ENCODE peak calls at places on chromosomes 4 and X, in six cellular contexts. X is cardiac muscle cell, C is tibial artery, T is tibial nerve, M is breast epithelium, K is heart left ventricle. D is an unnamed sample.

GRCh38 chrX:41563881-41564280 is 116.7 kb downstream of the NYX start:
- DNase-seq in K (no peak), T (no peak), C (no peak), M (no peak), X (no peak), D (no peak)

GRCh38 chr4:8504279-8505007 is 63.9 kb downstream of the TRMT44 start:
- DNase-seq in X (no peak), K (no peak), M (peak), T (no peak), C (no peak), D (no peak)

GRCh38 chr4:5708829-5709680 is 696 bp upstream of the EVC2 start:
- DNase-seq in X (no peak), T (no peak), K (no peak), C (no peak), M (no peak), D (no peak)

GRCh38 chr4:102501635-102502382 is 650 bp downstream of the NFKB1 start:
- DNase-seq in T (peak), C (peak), X (peak), K (peak), M (peak), D (no peak)

GRCh38 chrX:1246816-1247215 is 21.8 kb upstream of the CSF2RA start:
- DNase-seq in M (no peak), X (peak), K (peak), T (peak), C (peak), D (no peak)

GRCh38 chr4:82774711-82775171 is 23.9 kb downstream of the SCD5 start:
- DNase-seq in K (no peak), T (no peak), C (no peak), M (no peak), X (no peak), D (no peak)

GRCh38 chrX:23826216-23826615 is 43.2 kb downstream of the SAT1 start:
- DNase-seq in K (no peak), X (no peak), C (no peak), M (no peak), T (no peak), D (no peak)

GRCh38 chr4:80012291-80012690 is 60.7 kb downstream of the ANTXR2 start:
- DNase-seq in K (no peak), M (no peak), T (no peak), C (no peak), X (no peak), D (no peak)

GRCh38 chr4:13881880-13882279 is 254.4 kb upstream of the BOD1L1 start:
- DNase-seq in X (peak), K (no peak), T (no peak), C (no peak), M (no peak), D (no peak)

GRCh38 chr4:3268395-3269104 is 19.6 kb downstream of the MSANTD1 start:
- DNase-seq in X (no peak), T (no peak), M (no peak), K (no peak), C (no peak), D (no peak)

GRCh38 chr4:151015458-151016344 is 617 bp upstream of the LRBA start:
- DNase-seq in C (peak), T (peak), M (peak), X (peak), K (peak), D (peak)

GRCh38 chr4:108117473-108118182 is 51.1 kb downstream of the LEF1 start:
- DNase-seq in T (no peak), X (peak), K (peak), M (no peak), C (no peak), D (no peak)

GRCh38 chr4:163587867-163588266 is 93.4 kb downstream of the TMA16 start:
- DNase-seq in C (no peak), K (no peak), X (no peak), M (no peak), T (no peak), D (no peak)

GRCh38 chr4:152957437-152958185 is 21.5 kb downstream of the FHDC1 start:
- DNase-seq in M (no peak), C (peak), T (no peak), K (peak), X (peak), D (no peak)

GRCh38 chr4:84852081-84852480 is 114.4 kb downstream of the WDFY3 start:
- DNase-seq in X (no peak), M (no peak), K (no peak), C (no peak), T (no peak), D (no peak)

GRCh38 chr4:137443031-137443800 is 89.1 kb downstream of the PCDH18 start:
- DNase-seq in M (no peak), T (no peak), X (no peak), K (no peak), C (no peak), D (no peak)

GRCh38 chr4:165520071-165520470 is 141.3 kb downstream of the CPE start:
- DNase-seq in K (no peak), M (no peak), C (no peak), T (no peak), X (no peak), D (no peak)

GRCh38 chrX:132948648-132949260 is 9.7 kb downstream of the HS6ST2 start:
- DNase-seq in X (no peak), T (no peak), C (no peak), K (no peak), M (no peak), D (no peak)

GRCh38 chrX:39728025-39728424 is 369.7 kb downstream of the BCOR start:
- DNase-seq in X (peak), M (peak), C (no peak), K (peak), T (no peak), D (no peak)

GRCh38 chr4:172042714-172043114 is 229.5 kb downstream of the GALNTL6 start:
- DNase-seq in K (no peak), C (no peak), T (no peak), X (no peak), M (no peak), D (no peak)

GRCh38 chr4:180455226-180455625 is 1788.0 kb upstream of the TENM3 start:
- DNase-seq in C (no peak), M (no peak), K (no peak), X (no peak), T (no peak), D (no peak)

GRCh38 chr4:4364486-4365208 is 22.3 kb upstream of the NSG1 start:
- DNase-seq in M (no peak), C (no peak), X (no peak), T (no peak), K (no peak), D (no peak)

GRCh38 chrX:103756736-103757135 is 19.9 kb upstream of the PLP1 start:
- DNase-seq in C (no peak), M (no peak), K (no peak), T (no peak), X (no peak), D (no peak)

GRCh38 chrX:41133551-41133950 is 48.3 kb downstream of the USP9X start:
- DNase-seq in T (no peak), C (no peak), M (no peak), K (no peak), X (no peak), D (no peak)

GRCh38 chr4:46931981-46932380 is 22.9 kb upstream of the COX7B2 start:
- DNase-seq in X (peak), M (no peak), C (no peak), T (no peak), K (no peak), D (no peak)

GRCh38 chr4:94290245-94290644 is 52.4 kb downstream of the HPGDS start:
- DNase-seq in K (no peak), X (no peak), C (no peak), M (no peak), T (no peak), D (no peak)

GRCh38 chr4:27702710-27703431 is 842.2 kb downstream of the STIM2 start:
- DNase-seq in M (no peak), X (no peak), T (no peak), C (no peak), K (no peak), D (no peak)

GRCh38 chr4:121900132-121900983 is 30.1 kb upstream of the BBS7 start:
- DNase-seq in M (no peak), K (peak), T (no peak), X (peak), C (no peak), D (no peak)

GRCh38 chrX:41108007-41108683 is 22.9 kb downstream of the USP9X start:
- DNase-seq in X (no peak), C (no peak), M (no peak), T (no peak), K (no peak), D (no peak)

GRCh38 chr4:121370729-121371325 is 10.0 kb downstream of the QRFPR start:
- DNase-seq in T (peak), X (peak), M (no peak), C (no peak), K (peak), D (no peak)

GRCh38 chrX:130606415-130606814 is 204.6 kb downstream of the RBMX2 start:
- DNase-seq in M (no peak), X (no peak), C (no peak), K (no peak), T (no peak), D (no peak)

GRCh38 chrX:38841766-38842165 is 40.5 kb downstream of the MID1IP1 start:
- DNase-seq in M (no peak), X (no peak), C (no peak), T (no peak), K (no peak), D (no peak)

GRCh38 chrX:97367149-97367548 is 483.4 kb downstream of the RPA4 start:
- DNase-seq in T (no peak), X (peak), M (no peak), K (no peak), C (no peak), D (no peak)

DNA sequence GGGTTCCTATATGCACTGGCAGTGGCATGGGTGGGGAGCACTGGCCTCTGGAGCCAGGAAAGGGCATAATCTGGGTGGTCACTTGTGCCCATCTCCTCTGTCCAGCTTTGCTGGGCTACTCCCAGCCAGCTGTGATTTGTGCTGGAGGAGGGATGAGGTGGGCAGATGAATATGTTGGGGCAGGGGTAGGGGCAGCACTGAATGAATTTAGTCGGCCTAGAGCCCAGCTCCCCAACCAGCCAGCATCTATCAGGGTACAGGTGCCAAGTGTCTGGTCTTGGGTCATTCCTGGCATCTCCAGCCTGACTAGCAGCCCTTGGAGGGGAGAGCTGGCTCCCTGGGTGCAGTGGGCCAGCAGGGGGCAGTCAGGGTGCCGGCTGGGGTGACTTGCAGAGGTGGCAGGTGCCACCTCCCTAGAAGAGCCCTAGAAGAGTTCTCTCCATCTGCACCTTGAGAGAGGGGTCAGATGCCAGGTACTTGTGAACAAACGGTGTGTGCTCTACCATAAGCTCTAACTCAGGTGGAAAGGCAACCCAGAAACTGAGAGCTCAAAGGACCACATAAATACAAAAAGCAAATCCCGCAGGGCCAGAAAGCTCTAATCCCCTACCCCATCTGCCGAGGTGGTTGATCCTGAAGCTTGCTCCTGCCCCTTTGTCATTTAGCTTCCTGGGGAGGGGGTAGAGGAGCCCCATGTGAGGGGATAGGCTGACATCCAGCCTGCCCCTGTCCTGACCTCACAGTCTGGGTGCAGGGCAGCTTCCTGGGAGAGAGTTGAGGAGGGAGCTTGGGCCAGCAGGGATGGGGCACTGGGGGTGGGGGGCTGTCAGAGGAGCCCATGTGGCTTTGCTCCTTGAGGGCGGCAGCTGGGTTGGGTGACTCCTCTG is 2.2 kb downstream of the SORCS2 start:
- DNase-seq in X (peak), C (peak), M (no peak), T (peak), K (no peak), D (peak)
- TF ChIP-seq CTCF in X (peak), C (no peak), M (no peak), T (peak), K (peak), D (peak)

DNA sequence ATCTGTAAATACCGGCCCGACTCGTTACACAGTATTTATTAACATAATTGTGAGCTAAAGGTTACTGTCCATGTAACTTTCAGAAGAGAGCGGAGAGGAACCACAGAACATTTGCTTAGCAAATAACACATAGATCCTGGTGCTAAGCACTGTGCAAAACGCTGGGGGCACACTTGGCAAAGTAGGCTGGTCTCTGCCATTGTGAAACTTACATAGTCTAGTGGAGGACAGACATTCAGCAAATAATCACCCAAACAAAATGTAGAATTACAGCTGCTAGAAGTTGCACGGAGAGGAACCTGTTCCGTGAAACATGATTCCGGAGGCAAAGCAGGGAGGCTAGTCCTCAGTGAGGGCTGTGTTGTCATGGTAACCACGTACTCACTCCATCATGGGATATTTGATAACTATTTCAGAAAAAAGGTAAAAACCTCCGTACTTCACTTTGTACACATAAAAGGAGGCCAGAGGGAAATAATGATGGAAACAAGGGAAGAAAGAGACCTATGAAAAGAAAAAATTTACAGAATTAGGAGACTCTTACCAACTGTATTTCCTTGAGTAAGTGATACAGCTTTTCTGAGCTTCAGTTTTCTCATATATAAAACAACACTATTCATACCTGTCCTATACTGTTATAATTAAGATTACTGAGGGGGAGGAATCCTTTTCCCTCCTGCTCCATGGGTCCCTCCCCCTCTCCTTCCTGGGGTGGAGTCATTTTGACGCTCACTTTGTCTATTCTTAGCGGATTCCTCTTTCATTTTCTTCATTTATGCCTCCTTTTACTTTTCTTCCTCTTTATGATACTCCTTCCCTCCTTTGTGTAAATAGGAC is 760 bp upstream of the RASGEF1B start:
- DNase-seq in K (peak), T (no peak), X (peak), M (peak), C (peak), D (no peak)
- TF ChIP-seq CTCF in K (peak), T (peak), X (peak), M (no peak), C (peak), D (peak)

DNA sequence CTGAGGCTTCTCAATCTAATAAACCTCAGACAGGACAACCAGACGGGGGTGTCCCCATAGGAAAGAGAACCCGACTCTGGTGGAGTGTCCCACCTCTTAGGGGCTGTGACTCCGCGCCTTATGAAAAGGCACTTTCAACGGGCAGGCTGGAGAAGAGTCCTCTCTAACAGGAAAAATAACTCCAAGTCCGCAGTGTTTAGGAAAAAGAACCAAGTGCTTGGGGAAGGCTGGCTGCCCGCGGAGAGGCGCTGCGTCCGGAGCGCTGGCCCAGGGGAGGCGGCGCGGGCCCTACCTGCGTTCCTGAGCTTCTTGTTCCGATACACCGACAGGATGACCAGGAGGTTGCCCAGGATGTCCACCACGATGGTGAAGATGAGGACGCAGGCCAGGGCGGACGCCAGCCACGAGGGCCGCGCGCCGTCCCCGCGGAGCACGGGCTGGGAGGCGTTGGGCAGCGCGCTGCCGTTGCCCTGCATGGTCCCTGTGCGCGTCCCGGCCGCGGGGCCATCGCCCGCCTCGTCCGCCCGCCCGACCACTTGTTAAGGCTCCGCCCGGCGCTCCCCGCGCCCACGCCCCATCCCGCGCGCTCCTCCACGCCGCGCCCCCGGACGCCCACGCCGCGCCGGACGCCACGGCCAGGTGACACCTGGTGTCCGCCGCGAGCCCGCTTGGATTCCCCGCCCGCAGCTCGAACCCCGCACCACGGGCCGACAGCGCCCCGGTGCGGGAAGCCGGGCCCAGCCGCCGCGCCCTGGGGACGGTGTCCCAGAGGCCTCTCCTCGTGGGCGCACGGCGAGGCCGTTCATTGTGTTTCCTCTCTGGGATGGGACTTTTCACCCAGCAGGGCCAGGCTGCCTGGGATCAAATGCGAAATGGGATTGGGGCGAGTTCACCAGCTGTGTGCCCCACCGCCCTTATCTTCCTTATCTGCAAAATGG is at the start of gene MTNR1A:
- DNase-seq in C (no peak), K (no peak), X (peak), T (no peak), M (no peak), D (no peak)
- TF ChIP-seq CTCF in C (no peak), K (no peak), X (no peak), T (no peak), M (no peak), D (no peak)

DNA sequence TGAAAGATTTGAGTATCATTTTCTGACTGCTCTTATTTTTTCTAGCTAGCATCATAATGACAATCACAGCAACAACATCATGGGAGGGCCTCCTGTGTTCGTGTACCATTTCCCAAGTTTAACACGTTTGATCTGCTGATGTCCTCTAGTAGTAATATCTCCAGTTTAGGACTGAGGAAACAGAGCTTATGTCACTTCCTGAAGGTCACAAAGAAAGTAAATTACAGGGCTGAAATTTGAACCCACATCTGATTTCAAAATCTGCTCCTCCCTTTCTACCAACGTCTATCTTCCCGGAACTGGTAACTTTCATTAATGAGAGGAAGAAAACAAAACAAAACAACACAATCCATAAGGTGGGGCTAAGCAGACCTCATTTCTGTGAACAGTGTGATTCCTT is 302.7 kb downstream of the PACRGL start:
- DNase-seq in T (no peak), K (no peak), M (no peak), X (no peak), C (no peak), D (no peak)
- TF ChIP-seq CTCF in T (no peak), K (no peak), M (no peak), X (no peak), C (no peak), D (no peak)

D was measured in D721Med.